ENCODE peak calls at places on chromosome 15, in eight cellular contexts. C, V, U, E, N, M, L and B are unnamed samples.

GRCh38 chr15:65962187-65962586 is 92.9 kb downstream of the RAB11A start:
- DNase-seq in C (no peak), E (no peak), M (no peak), U (no peak), N (peak; percentile 11), V (no peak), L (no peak), B (no peak)

GRCh38 chr15:28904541-28905303 is 18.9 kb downstream of the APBA2 start:
- DNase-seq in C (no peak), N (no peak), L (no peak), U (no peak), M (no peak), E (no peak), V (no peak), B (no peak)

GRCh38 chr15:80567721-80568157 is 127.4 kb upstream of the ABHD17C start:
- DNase-seq in N (peak; percentile 92), V (peak; percentile 49), U (no peak), C (peak; percentile 74), M (peak; percentile 83), E (peak; percentile 83), L (peak; percentile 96), B (no peak)

GRCh38 chr15:93866996-93867395 is 364.4 kb upstream of the MCTP2 start:
- DNase-seq in M (no peak), C (no peak), V (no peak), L (no peak), E (no peak), U (no peak), N (no peak), B (no peak)

GRCh38 chr15:79088426-79089205 is 2.0 kb downstream of the RASGRF1 start:
- DNase-seq in E (no peak), N (no peak), V (no peak), L (no peak), C (no peak), M (no peak), U (no peak), B (no peak)

GRCh38 chr15:43410572-43411214 is 39.8 kb downstream of the TUBGCP4 start:
- DNase-seq in N (peak; percentile 68), L (peak; percentile 75), V (no peak), M (peak; percentile 36), E (no peak), U (no peak), C (no peak), B (no peak)

GRCh38 chr15:57767526-57767925 is 61.0 kb downstream of the POLR2M start:
- DNase-seq in V (no peak), L (no peak), N (no peak), U (no peak), E (no peak), C (no peak), M (no peak), B (no peak)

GRCh38 chr15:72358532-72359180 is 17.2 kb downstream of the HEXA start:
- DNase-seq in C (no peak), N (peak; percentile 70), L (peak; percentile 71), E (no peak), M (peak; percentile 86), V (no peak), U (no peak), B (no peak)

GRCh38 chr15:72970965-72971746 is 81.1 kb upstream of the NEO1 start:
- DNase-seq in C (peak; percentile 9), V (no peak), M (peak; percentile 30), E (no peak), N (peak; percentile 6), L (no peak), U (no peak), B (no peak)

GRCh38 chr15:31031471-31032064 is 40.1 kb upstream of the MTMR10 start:
- DNase-seq in M (peak; percentile 50), U (no peak), V (no peak), L (peak; percentile 52), N (peak; percentile 62), E (no peak), C (no peak), B (no peak)

GRCh38 chr15:67822537-67823370 is 2.6 kb upstream of the SKOR1 start:
- DNase-seq in C (no peak), E (no peak), L (no peak), N (no peak), V (no peak), M (no peak), U (no peak), B (no peak)

GRCh38 chr15:64151727-64152506 is at the start of gene SNX22:
- DNase-seq in N (no peak), U (no peak), V (no peak), E (peak; percentile 56), L (no peak), M (no peak), C (peak; percentile 40), B (no peak)

GRCh38 chr15:57377478-57377847 is 1.2 kb downstream of the CGNL1 start:
- DNase-seq in M (no peak), N (no peak), L (no peak), V (no peak), U (no peak), E (no peak), C (no peak), B (no peak)

GRCh38 chr15:41695750-41696436 is 35.7 kb downstream of the MGA start:
- DNase-seq in V (no peak), E (no peak), C (peak; percentile 14), M (peak; percentile 23), U (no peak), N (peak; percentile 79), L (peak; percentile 21), B (no peak)

GRCh38 chr15:89187911-89188514 is 33.4 kb downstream of the RLBP1 start:
- DNase-seq in U (no peak), V (no peak), L (no peak), N (no peak), M (no peak), C (no peak), E (no peak), B (no peak)

GRCh38 chr15:75451202-75451673 is 252 bp downstream of the SIN3A start:
- DNase-seq in L (no peak), C (no peak), V (no peak), U (no peak), M (no peak), E (no peak), N (no peak), B (peak; percentile 25)
- TF ChIP-seq CTCF in L (no peak), C (no peak), V (no peak), U (no peak), M (no peak), E (no peak), N (no peak), B (no peak)

GRCh38 chr15:33738941-33739664 is 229.2 kb upstream of the CHRM5 start:
- DNase-seq in C (no peak), V (no peak), U (no peak), L (no peak), M (no peak), N (no peak), E (no peak), B (no peak)

GRCh38 chr15:33742286-33742685 is 226.0 kb upstream of the CHRM5 start:
- DNase-seq in U (peak; percentile 74), M (peak; percentile 73), E (no peak), L (peak; percentile 24), N (no peak), V (no peak), C (no peak), B (no peak)

GRCh38 chr15:33735143-33735542 is 233.2 kb upstream of the CHRM5 start:
- DNase-seq in V (no peak), E (peak; percentile 25), N (no peak), C (no peak), L (no peak), M (no peak), U (no peak), B (no peak)

GRCh38 chr15:33735637-33736247 is 232.6 kb upstream of the CHRM5 start:
- DNase-seq in E (peak; percentile 72), C (peak; percentile 69), M (peak; percentile 39), U (no peak), V (peak; percentile 20), N (peak; percentile 60), L (peak; percentile 54), B (no peak)

DNA sequence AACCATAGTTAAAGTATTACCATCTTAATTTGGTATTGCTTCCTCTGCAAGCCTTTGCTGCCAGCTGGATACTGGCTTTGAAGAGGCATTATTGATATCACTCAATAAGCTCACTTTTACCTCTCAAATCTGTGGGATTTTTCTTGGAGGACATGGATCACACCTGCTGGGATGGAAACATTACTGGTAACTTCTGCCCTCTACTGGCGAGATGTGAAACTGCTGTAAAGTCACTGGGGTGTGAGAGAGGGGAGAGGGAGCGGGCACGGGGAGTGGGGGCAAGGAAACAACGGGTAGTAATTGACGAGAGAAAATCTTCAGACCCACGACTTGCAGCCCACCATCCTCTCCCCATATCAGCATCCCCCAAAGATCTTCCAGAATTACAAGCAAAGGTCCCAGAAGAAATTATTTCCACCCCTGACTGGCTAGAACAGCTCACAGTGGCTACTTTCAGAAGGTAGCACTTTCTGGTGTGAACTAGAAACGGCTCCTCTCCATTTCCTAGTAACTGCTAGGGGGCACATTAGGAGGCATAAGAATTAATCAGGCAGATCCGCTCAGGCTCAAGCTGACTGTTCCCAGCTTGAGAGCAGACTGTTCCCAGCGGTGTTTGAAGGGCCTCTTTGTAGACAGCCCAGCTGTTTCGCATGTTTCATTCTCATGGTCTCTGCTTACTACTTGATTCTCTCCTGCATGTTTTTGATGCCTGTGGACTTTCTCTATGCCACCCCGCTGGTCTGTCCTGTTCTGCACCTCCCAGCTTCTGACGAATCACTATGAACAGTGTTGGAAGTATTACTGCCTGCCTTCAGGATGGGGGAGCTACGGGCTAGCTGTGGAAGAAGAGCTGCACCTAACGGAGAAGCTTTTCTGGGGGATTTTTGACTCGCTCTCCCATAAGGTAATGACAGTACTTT is 230.3 kb upstream of the CHRM5 start:
- DNase-seq in V (peak; percentile 57), C (peak; percentile 62), U (no peak), E (peak; percentile 74), M (peak; percentile 17), L (peak; percentile 42), N (peak; percentile 41), B (no peak)
- TF ChIP-seq CTCF in V (peak; percentile 79), C (peak; percentile 91), U (peak; percentile 51), E (peak; percentile 91), M (peak; percentile 89), L (peak; percentile 86), N (peak; percentile 76), B (no peak)

DNA sequence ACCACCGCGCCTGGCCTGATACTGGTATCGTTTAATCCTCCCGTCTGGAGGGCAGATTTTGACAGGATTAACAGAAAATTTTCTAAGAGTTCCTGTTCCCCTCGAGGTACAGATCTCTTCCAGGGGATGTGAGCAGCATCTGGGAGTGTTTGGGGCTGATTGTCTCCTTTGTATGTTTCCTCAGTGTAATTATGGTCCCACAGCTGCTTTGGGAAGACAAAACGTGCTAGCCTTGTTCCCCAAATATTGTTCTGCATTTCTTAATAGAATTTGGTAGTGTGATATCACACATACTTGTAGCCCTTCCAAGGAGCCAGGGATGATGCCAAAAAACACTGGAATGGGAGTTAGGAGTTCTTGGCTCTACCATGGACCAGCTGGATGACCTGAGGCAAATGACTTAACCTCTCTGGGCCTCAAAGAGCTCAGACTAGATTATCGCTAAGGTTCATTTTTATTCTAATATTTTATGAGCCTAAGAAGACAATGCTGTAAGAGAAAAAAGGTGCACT is 19.0 kb upstream of the AGBL1 start:
- DNase-seq in V (no peak), L (no peak), C (no peak), N (no peak), E (no peak), M (no peak), U (peak; percentile 89), B (no peak)
- TF ChIP-seq CTCF in V (no peak), L (no peak), C (no peak), N (no peak), E (no peak), M (no peak), U (no peak), B (no peak)

DNA sequence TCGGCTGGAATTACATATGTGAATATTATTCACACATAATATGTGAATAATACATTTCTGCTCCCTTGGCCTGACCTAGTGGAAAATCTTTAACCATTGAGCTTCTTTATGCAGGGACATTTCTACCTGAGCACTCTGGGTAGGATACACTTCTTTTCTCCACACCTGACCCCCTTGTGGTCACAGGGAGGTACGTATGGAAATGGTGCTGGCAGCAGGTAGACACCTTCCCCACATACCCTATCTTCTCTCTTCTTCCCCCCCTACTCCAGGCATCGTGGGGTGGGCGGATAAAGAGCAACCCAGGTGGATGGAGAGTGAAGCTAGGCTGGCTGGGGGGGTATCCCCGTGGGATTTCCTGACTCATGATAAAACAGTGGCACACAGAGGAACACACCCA is 312.1 kb downstream of the ARRDC4 start:
- DNase-seq in V (no peak), E (no peak), L (no peak), N (no peak), C (no peak), M (no peak), U (peak; percentile 55), B (no peak)
- TF ChIP-seq CTCF in V (no peak), E (peak; percentile 18), L (no peak), N (no peak), C (no peak), M (no peak), U (no peak), B (no peak)